ENCODE peak calls at places on chromosome X, in four cellular contexts. Y, V, S and J are unnamed samples.
A peak's percentile ranks its signal among the peaks of the same experiment; 100 is the strongest.

GRCh38 chrX:65697915-65698796 is 30.7 kb downstream of the MSN start:
- DNase-seq in Y (peak; percentile 82), S (no peak), V (no peak), J (peak; percentile 39)

GRCh38 chrX:102978594-102978993 is 41.5 kb downstream of the RAB40AL start:
- DNase-seq in Y (no peak), S (no peak), V (no peak), J (no peak)

GRCh38 chrX:11319689-11320302 is 26.6 kb downstream of the AMELX start:
- DNase-seq in S (no peak), V (no peak), Y (no peak), J (no peak)

GRCh38 chrX:7242613-7243012 is 94.7 kb upstream of the PUDP start:
- DNase-seq in V (no peak), S (no peak), Y (no peak), J (no peak)

GRCh38 chrX:41824551-41824950 is 98.8 kb downstream of the CASK start:
- DNase-seq in S (peak; percentile 42), Y (no peak), V (no peak), J (no peak)

GRCh38 chrX:23035493-23035892 is 35.7 kb downstream of the DDX53 start:
- DNase-seq in V (no peak), Y (no peak), S (no peak), J (no peak)

GRCh38 chrX:45264865-45265264 is 64.2 kb upstream of the DIPK2B start:
- DNase-seq in S (no peak), V (no peak), Y (no peak), J (no peak)

GRCh38 chrX:53974529-53974928 is 69.7 kb downstream of the PHF8 start:
- DNase-seq in S (no peak), Y (no peak), V (no peak), J (no peak)

GRCh38 chrX:133544105-133544504 is 128.8 kb upstream of the GPC4 start:
- DNase-seq in Y (no peak), V (no peak), S (peak; percentile 24), J (no peak)

GRCh38 chrX:9745417-9746115 is 20.1 kb downstream of the GPR143 start:
- DNase-seq in Y (peak; percentile 83), S (peak; percentile 47), V (no peak), J (no peak)

GRCh38 chrX:147476008-147476407 is 435.7 kb upstream of the FMR1 start:
- DNase-seq in S (no peak), Y (peak; percentile 25), V (no peak), J (no peak)

GRCh38 chrX:20363003-20363674 is 96.4 kb upstream of the RPS6KA3 start:
- DNase-seq in S (peak; percentile 40), Y (no peak), V (no peak), J (no peak)

GRCh38 chrX:108945883-108946523 is 209.6 kb upstream of the IRS4 start:
- DNase-seq in S (no peak), V (no peak), Y (no peak), J (no peak)

GRCh38 chrX:72347366-72347765 is 41.7 kb upstream of the CITED1 start:
- DNase-seq in Y (no peak), S (no peak), V (no peak), J (no peak)

GRCh38 chrX:109854096-109854495 is 121.0 kb upstream of the ACSL4 start:
- DNase-seq in S (no peak), Y (no peak), V (no peak), J (no peak)

GRCh38 chrX:142096263-142096662 is 108.8 kb downstream of the MAGEC2 start:
- DNase-seq in S (no peak), Y (no peak), V (no peak), J (no peak)

GRCh38 chrX:134782796-134783195 is 124.5 kb upstream of the PLAC1 start:
- DNase-seq in V (no peak), S (peak; percentile 15), Y (peak; percentile 54), J (no peak)

GRCh38 chrX:124940536-124940935 is 379.1 kb upstream of the TEX13C start:
- DNase-seq in Y (peak; percentile 3), V (no peak), S (no peak), J (no peak)

GRCh38 chrX:2967584-2967983 is 38.4 kb upstream of the ARSD start:
- DNase-seq in V (no peak), Y (no peak), S (no peak), J (no peak)

GRCh38 chrX:29229802-29230201 is 642.6 kb downstream of the IL1RAPL1 start:
- DNase-seq in V (no peak), S (no peak), Y (no peak), J (no peak)

GRCh38 chrX:154116514-154116913 is 19.0 kb upstream of the MECP2 start:
- DNase-seq in Y (no peak), V (no peak), S (no peak), J (no peak)

GRCh38 chrX:30275498-30275897 is 28.6 kb downstream of the MAGEB1 start:
- DNase-seq in V (no peak), S (no peak), Y (peak; percentile 38), J (no peak)

GRCh38 chrX:65677954-65678469 is 10.6 kb downstream of the MSN start:
- DNase-seq in Y (peak; percentile 29), S (peak; percentile 66), V (no peak), J (no peak)

GRCh38 chrX:9670136-9670905 is 95.3 kb downstream of the GPR143 start:
- DNase-seq in V (no peak), Y (peak; percentile 64), S (no peak), J (no peak)

GRCh38 chrX:9619581-9619980 is 146.1 kb downstream of the GPR143 start:
- DNase-seq in V (no peak), S (no peak), Y (no peak), J (no peak)

GRCh38 chrX:104411800-104412199 is 154.2 kb upstream of the IL1RAPL2 start:
- DNase-seq in V (no peak), S (no peak), Y (no peak), J (no peak)

GRCh38 chrX:40933132-40934078 is 151.8 kb upstream of the USP9X start:
- DNase-seq in S (peak; percentile 41), Y (peak; percentile 87), V (no peak), J (no peak)

GRCh38 chrX:37926700-37927099 is 79.3 kb upstream of the DYNLT3 start:
- DNase-seq in S (no peak), V (no peak), Y (peak; percentile 69), J (no peak)
- TF ChIP-seq CTCF in S (no peak), V (peak; percentile 59), Y (peak; percentile 71), J (peak; percentile 14)

GRCh38 chrX:37847733-37848197 is 394 bp upstream of the DYNLT3 start:
- DNase-seq in S (no peak), Y (no peak), V (no peak), J (no peak)

GRCh38 chrX:37844622-37845021 is 2.7 kb downstream of the DYNLT3 start:
- DNase-seq in Y (no peak), V (no peak), S (no peak), J (no peak)

GRCh38 chrX:37846934-37847732 is at the start of gene DYNLT3:
- DNase-seq in Y (peak; percentile 90), V (peak; percentile 57), S (peak; percentile 44), J (peak; percentile 89)

GRCh38 chrX:37846558-37846933 is 825 bp downstream of the DYNLT3 start:
- DNase-seq in S (no peak), V (no peak), Y (no peak), J (no peak)

GRCh38 chrX:37846141-37846540 is 1.2 kb downstream of the DYNLT3 start:
- DNase-seq in V (no peak), Y (no peak), S (no peak), J (no peak)
- H3K4me3 ChIP-seq in V (peak overlapping the region; percentile 69), Y (peak overlapping the region; percentile 70), S (peak overlapping the region; percentile 72), J (no peak overlapping the region)

GRCh38 chrX:24069877-24070276 is 15.1 kb downstream of the EIF2S3 start:
- DNase-seq in S (no peak), V (no peak), Y (no peak), J (no peak)
- H3K27me3 ChIP-seq in S (no peaks in the 10 kb centered on the region), V (no peaks in the 10 kb centered on the region), Y (no peaks in the 10 kb centered on the region), J (no peaks in the 10 kb centered on the region)

DNA sequence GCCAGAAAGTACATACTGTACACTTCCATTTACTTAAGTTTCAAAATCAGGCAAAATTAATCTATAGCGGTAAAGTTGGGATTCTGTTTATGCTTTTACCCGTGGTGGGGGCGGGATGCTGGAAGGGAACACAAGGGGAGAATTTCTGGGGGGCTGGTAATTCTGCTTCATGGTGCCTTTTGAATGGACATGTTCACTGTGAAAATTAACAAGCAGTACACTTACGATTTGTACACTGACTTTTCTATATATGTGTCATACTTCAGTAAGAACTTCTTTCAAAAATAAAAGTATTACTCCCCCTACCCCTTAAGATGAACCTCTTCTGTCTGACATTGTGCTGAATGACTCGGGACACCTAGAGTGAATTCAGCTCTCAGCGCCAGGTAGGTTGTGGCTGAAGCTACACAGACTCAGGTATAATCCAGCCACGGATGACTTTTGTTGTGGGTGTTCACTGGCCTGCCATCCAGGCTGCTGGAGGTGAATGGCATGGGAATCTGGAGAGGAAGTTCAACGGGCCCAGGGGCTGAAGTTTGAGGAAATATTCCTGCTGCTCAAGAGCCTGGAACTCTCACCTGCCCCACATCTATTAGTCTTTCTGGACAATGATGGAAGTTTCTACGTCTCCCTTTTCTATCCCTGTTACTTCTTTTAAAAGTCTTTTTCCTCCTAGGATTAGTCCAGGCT is 7.3 kb upstream of the TCEANC start:
- DNase-seq in Y (no peak), S (no peak), V (no peak), J (no peak)
- TF ChIP-seq CTCF in Y (no peak), S (no peak), V (no peak), J (no peak)

GRCh38 chrX:107823456-107823855 is 2.2 kb upstream of the MID2 start:
- DNase-seq in Y (no peak), S (peak; percentile 63), V (no peak), J (no peak)

GRCh38 chrX:107827137-107827831 is 1.6 kb downstream of the MID2 start:
- DNase-seq in V (no peak), S (no peak), Y (no peak), J (no peak)

GRCh38 chrX:107827852-107828251 is 2.2 kb downstream of the MID2 start:
- DNase-seq in S (no peak), V (no peak), Y (no peak), J (no peak)

GRCh38 chrX:107826286-107827136 is 845 bp downstream of the MID2 start:
- DNase-seq in Y (peak; percentile 11), V (no peak), S (peak; percentile 31), J (peak; percentile 38)

DNA sequence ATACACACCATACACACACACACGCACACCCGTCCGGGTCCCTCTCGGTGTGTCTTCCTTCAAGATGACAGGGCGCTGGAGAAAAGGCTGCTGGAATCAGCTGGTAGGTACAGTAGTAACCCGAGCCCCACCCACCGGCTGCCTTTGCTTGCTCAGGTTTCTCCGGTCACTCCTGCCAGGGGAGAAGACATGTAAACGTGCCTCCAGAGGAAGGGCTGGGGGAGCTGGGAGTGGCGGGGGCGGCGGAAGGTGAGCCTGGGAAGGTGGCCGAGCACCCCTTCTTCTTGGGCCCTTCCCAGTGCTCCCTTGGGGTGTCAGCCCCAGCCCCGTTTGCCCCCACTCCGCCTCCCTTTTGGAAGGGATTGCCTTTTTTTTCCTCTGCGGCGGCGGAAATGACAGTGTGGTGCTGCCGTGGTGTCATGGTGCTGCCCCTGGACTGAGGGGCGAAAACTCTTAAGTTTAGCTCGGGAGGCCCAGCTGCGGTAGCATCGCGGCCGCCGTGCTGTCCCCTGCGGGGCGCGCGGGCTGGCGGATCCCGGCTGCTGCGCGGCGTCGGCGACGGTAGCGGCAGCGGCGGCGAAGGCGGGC is at the start of gene MID2:
- DNase-seq in S (no peak), V (no peak), Y (no peak), J (peak; percentile 72)
- H3K4me3 ChIP-seq in S (peak within 1 kb of the TSS; percentile 53), V (peak within 1 kb of the TSS; percentile 65), Y (peak within 1 kb of the TSS; percentile 28), J (peak within 1 kb of the TSS; percentile 23)

GRCh38 chrX:82384401-82384800 is 1123.7 kb upstream of the POU3F4 start:
- DNase-seq in S (no peak), V (no peak), Y (no peak), J (no peak)
- H3K27me3 ChIP-seq in S (no peaks in the 10 kb centered on the region), V (no peaks in the 10 kb centered on the region), Y (no peaks in the 10 kb centered on the region), J (peaks cover 4% of the 10 kb centered on the region)